ENCODE peak calls at places on chromosomes 5 and 9, in seven cellular contexts. F, P, Q, X, U, D and S are unnamed samples.

GRCh38 chr9:100452894-100453293 is 20.1 kb upstream of the TMEFF1 start:
- DNase-seq in X (no peak), U (no peak), D (no peak), F (no peak), Q (no peak), P (no peak), S (no peak)

GRCh38 chr9:121360975-121361374 is 9.1 kb downstream of the STOM start:
- DNase-seq in D (no peak), Q (no peak), P (no peak), X (no peak), F (no peak), U (peak), S (no peak)

GRCh38 chr5:821504-821903 is 29.3 kb downstream of the ZDHHC11 start:
- DNase-seq in U (no peak), D (no peak), P (no peak), F (no peak), Q (no peak), X (no peak), S (no peak)

GRCh38 chr5:107771926-107772325 is 101.2 kb upstream of the EFNA5 start:
- DNase-seq in D (no peak), Q (no peak), U (no peak), F (no peak), P (no peak), X (no peak), S (no peak)

GRCh38 chr5:96743065-96743768 is 64.5 kb downstream of the ERAP1 start:
- DNase-seq in U (peak), F (no peak), X (no peak), Q (peak), D (no peak), P (no peak), S (no peak)

GRCh38 chr5:104643320-104643719 is 1080.7 kb upstream of the NUDT12 start:
- DNase-seq in D (no peak), U (no peak), Q (no peak), P (no peak), F (no peak), X (no peak), S (no peak)

GRCh38 chr5:33969572-33970452 is 14.7 kb downstream of the SLC45A2 start:
- DNase-seq in F (peak), U (peak), X (no peak), P (peak), D (peak), Q (no peak), S (no peak)

GRCh38 chr5:113047733-113048652 is 71.4 kb downstream of the DCP2 start:
- DNase-seq in D (no peak), X (no peak), Q (peak), P (peak), U (no peak), F (no peak), S (no peak)

GRCh38 chr9:82601272-82601835 is 461.6 kb downstream of the RASEF start:
- DNase-seq in D (no peak), P (no peak), X (no peak), U (no peak), Q (no peak), F (no peak), S (no peak)

GRCh38 chr5:102481044-102481715 is 17.6 kb downstream of the SLCO6A1 start:
- DNase-seq in F (no peak), Q (no peak), D (no peak), X (no peak), P (no peak), U (peak), S (no peak)

GRCh38 chr5:39216621-39217020 is 2.7 kb downstream of the FYB1 start:
- DNase-seq in X (no peak), D (no peak), Q (no peak), P (no peak), U (peak), F (no peak), S (no peak)

GRCh38 chr5:15003511-15003920 is 131.9 kb upstream of the ANKH start:
- DNase-seq in Q (peak), X (peak), D (peak), P (peak), F (peak), U (peak), S (no peak)

GRCh38 chr9:17422994-17423680 is 155.7 kb upstream of the SH3GL2 start:
- DNase-seq in Q (no peak), F (no peak), X (no peak), D (no peak), U (peak), P (no peak), S (no peak)

GRCh38 chr5:118044169-118044568 is 944.2 kb downstream of the DTWD2 start:
- DNase-seq in D (no peak), X (no peak), U (no peak), Q (no peak), F (no peak), P (no peak), S (no peak)

GRCh38 chr5:83540105-83540504 is 68.6 kb downstream of the VCAN start:
- DNase-seq in X (no peak), P (no peak), F (no peak), D (no peak), Q (no peak), U (no peak), S (no peak)

GRCh38 chr5:131230406-131230805 is 33.4 kb upstream of the CDC42SE2 start:
- DNase-seq in F (no peak), D (peak), U (no peak), P (no peak), Q (no peak), X (no peak), S (no peak)

GRCh38 chr9:86082870-86083269 is 16.5 kb downstream of the GOLM1 start:
- DNase-seq in Q (no peak), F (no peak), D (no peak), P (no peak), U (no peak), X (no peak), S (no peak)

GRCh38 chr9:37210737-37211523 is 90.6 kb downstream of the ZCCHC7 start:
- DNase-seq in D (no peak), P (no peak), F (no peak), X (no peak), U (no peak), Q (no peak), S (no peak)

GRCh38 chr5:87393331-87393730 is 19.4 kb downstream of the CCNH start:
- DNase-seq in X (no peak), F (no peak), U (peak), Q (no peak), D (no peak), P (no peak), S (no peak)

GRCh38 chr9:126491256-126491879 is 122.4 kb upstream of the LMX1B start:
- DNase-seq in F (peak), U (peak), P (no peak), Q (no peak), D (no peak), X (no peak), S (no peak)

GRCh38 chr9:137198748-137199276 is 1.7 kb downstream of the TPRN start:
- DNase-seq in U (no peak), Q (no peak), X (no peak), F (no peak), P (no peak), D (no peak), S (no peak)

GRCh38 chr5:33981408-33982171 is 2.9 kb downstream of the SLC45A2 start:
- DNase-seq in U (peak), F (no peak), P (no peak), D (no peak), Q (no peak), X (no peak), S (no peak)

GRCh38 chr5:40410231-40410861 is 269.4 kb upstream of the PTGER4 start:
- DNase-seq in X (peak), Q (no peak), P (no peak), F (no peak), U (peak), D (no peak), S (no peak)

GRCh38 chr9:99140685-99141314 is 35.9 kb downstream of the TGFBR1 start:
- DNase-seq in F (peak), D (peak), P (no peak), U (peak), X (no peak), Q (peak), S (no peak)

GRCh38 chr9:83401328-83401895 is 136.8 kb downstream of the FRMD3 start:
- DNase-seq in D (no peak), P (no peak), F (no peak), Q (no peak), X (no peak), U (no peak), S (no peak)

GRCh38 chr5:6576861-6577501 is 55.9 kb downstream of the NSUN2 start:
- DNase-seq in F (peak), Q (no peak), P (peak), D (peak), X (no peak), U (peak), S (no peak)

GRCh38 chr9:94757158-94757557 is 30.7 kb downstream of the AOPEP start:
- DNase-seq in P (no peak), Q (no peak), X (no peak), D (no peak), F (no peak), U (no peak), S (no peak)

GRCh38 chr9:115209601-115210306 is 91.8 kb upstream of the TNC start:
- DNase-seq in U (peak), P (peak), D (no peak), X (no peak), Q (no peak), F (no peak), S (no peak)

GRCh38 chr5:125381290-125381689 is 634.9 kb upstream of the ZNF608 start:
- DNase-seq in P (no peak), U (no peak), X (no peak), D (no peak), F (no peak), Q (no peak), S (no peak)

GRCh38 chr5:60366489-60366888 is 333.5 kb downstream of the DEPDC1B start:
- DNase-seq in D (no peak), Q (no peak), U (no peak), X (no peak), F (no peak), P (no peak), S (no peak)

GRCh38 chr5:37495210-37495609 is 116.1 kb downstream of the WDR70 start:
- DNase-seq in F (no peak), D (no peak), U (peak), P (no peak), X (no peak), Q (no peak), S (no peak)
- TF ChIP-seq CTCF in F (no peak), D (no peak), U (peak), P (no peak), X (no peak), Q (no peak), S (no peak)

GRCh38 chr9:36204906-36205547 is 14.3 kb downstream of the CLTA start:
- DNase-seq in U (no peak), X (no peak), P (no peak), D (peak), F (no peak), Q (peak), S (no peak)
- TF ChIP-seq CTCF in U (peak), X (no peak), P (no peak), D (peak), F (peak), Q (peak), S (no peak)

DNA sequence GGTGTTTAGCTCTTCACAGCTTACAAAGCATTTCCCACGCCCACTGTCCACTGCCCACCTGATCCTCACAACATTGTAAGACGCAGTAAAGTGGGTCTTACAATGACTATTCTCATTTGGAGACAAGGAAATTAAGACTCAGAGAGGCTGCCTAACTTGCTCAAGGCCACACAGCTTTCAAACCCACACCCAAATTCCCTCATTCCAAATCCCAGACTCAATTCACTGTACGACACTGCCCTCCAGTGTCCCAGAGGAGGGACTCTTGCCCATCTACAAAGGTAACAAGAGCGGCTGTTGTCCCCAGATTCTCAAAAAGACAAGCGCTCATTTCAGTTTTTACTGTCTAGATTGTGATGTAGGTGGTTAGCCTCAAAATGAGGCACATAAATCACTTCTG is 184.6 kb downstream of the ACTL7B start:
- DNase-seq in X (no peak), U (peak), P (no peak), F (no peak), D (peak), Q (no peak), S (no peak)
- TF ChIP-seq CTCF in X (no peak), U (peak), P (no peak), F (peak), D (peak), Q (no peak), S (no peak)

GRCh38 chr5:65480306-65480865 is 1.3 kb downstream of the ADAMTS6 start:
- DNase-seq in D (no peak), X (no peak), U (peak), F (no peak), Q (peak), P (peak), S (peak)
- TF ChIP-seq CTCF in D (no peak), X (no peak), U (no peak), F (no peak), Q (no peak), P (no peak), S (no peak)

DNA sequence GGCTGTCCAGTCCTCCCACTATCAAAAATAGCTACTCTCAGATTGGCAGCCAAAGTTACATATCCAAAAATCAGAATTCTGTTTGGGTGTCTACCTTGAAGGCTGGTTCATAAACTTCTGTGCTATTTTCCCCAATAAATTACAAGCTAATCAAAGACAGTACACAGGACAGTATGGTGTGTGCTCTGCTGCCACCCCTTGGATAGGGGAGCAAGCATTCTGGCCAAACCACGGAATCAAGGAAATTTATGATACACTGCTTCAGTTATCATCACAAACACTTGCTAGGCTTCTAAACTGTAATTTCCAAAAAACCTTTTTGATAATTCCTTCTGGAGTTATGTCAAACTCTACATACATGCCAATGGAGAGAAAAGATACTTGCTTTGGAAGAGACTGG is 15.9 kb downstream of the ETF1 start:
- DNase-seq in Q (no peak), X (no peak), P (no peak), F (no peak), U (no peak), D (no peak), S (no peak)
- TF ChIP-seq CTCF in Q (no peak), X (no peak), P (no peak), F (no peak), U (no peak), D (no peak), S (no peak)

GRCh38 chr5:52560366-52560765 is 227.3 kb upstream of the ITGA1 start:
- DNase-seq in D (no peak), Q (no peak), P (no peak), X (no peak), U (peak), F (no peak), S (no peak)
- TF ChIP-seq CTCF in D (peak), Q (no peak), P (no peak), X (no peak), U (peak), F (peak), S (no peak)

DNA sequence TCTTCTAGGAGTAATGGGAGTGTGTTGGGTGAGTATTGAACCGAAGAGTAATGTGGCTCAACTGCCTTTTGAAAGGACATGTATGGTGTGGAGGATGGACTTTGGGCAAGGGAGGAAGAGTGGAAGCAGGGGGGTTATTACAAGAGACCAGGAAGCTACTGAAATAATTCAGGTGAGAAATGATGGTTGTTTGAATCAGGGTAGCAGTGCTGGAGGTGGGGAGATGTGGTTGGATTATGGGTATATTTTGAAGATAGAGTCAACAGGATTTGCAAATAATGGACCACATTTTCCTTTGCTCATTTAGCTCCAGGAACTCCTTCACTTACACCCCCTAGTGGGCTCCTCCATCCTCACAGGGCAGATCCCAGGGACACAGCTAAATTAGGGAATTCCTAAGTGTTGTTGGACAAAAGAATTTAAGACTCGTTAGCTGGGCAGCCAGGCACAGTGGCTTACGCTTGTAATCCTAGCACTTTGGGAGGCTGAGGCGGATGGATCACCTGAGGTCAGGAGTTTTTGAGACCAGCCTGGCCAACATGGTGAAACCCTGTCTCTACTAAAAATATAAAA is 1.2 kb upstream of the SLC4A9 start:
- DNase-seq in U (peak), Q (no peak), D (peak), X (no peak), P (no peak), F (no peak), S (no peak)
- TF ChIP-seq CTCF in U (peak), Q (no peak), D (peak), X (no peak), P (no peak), F (peak), S (no peak)